ENCODE peak calls at places on chromosome 1, in eight cellular contexts. One of them, this sample, is unnamed.

GRCh38 chr1:82124987-82125638 is 324.4 kb downstream of the ADGRL2 start:
- DNase-seq in neural progenitor cell: peak; percentile 45
- DNase-seq in H1: no peak
- DNase-seq in left lung: no peak
- DNase-seq in PC-3: no peak
- DNase-seq in body of pancreas: no peak
- DNase-seq in pancreas: no peak
- DNase-seq in testis: no peak
- DNase-seq in this sample: no peak

GRCh38 chr1:110176299-110176956 is 26.1 kb downstream of the SLC6A17 start:
- DNase-seq in neural progenitor cell: no peak
- DNase-seq in H1: no peak
- DNase-seq in left lung: no peak
- DNase-seq in PC-3: no peak
- DNase-seq in body of pancreas: peak; percentile 63
- DNase-seq in pancreas: no peak
- DNase-seq in testis: peak; percentile 51
- DNase-seq in this sample: no peak

GRCh38 chr1:21468597-21468996 is 28.7 kb downstream of the NBPF3 start:
- DNase-seq in neural progenitor cell: peak; percentile 59
- DNase-seq in H1: peak; percentile 80
- DNase-seq in left lung: no peak
- DNase-seq in PC-3: peak; percentile 17
- DNase-seq in body of pancreas: peak; percentile 51
- DNase-seq in pancreas: no peak
- DNase-seq in testis: no peak
- DNase-seq in this sample: no peak

GRCh38 chr1:102098536-102098935 is 101.8 kb upstream of the OLFM3 start:
- DNase-seq in neural progenitor cell: no peak
- DNase-seq in H1: no peak
- DNase-seq in left lung: no peak
- DNase-seq in PC-3: peak; percentile 58
- DNase-seq in body of pancreas: no peak
- DNase-seq in pancreas: no peak
- DNase-seq in testis: no peak
- DNase-seq in this sample: no peak

GRCh38 chr1:55284856-55285255 is 69.7 kb upstream of the USP24 start:
- DNase-seq in neural progenitor cell: peak; percentile 61
- DNase-seq in H1: no peak
- DNase-seq in left lung: no peak
- DNase-seq in PC-3: peak; percentile 67
- DNase-seq in body of pancreas: peak; percentile 35
- DNase-seq in pancreas: no peak
- DNase-seq in testis: peak; percentile 55
- DNase-seq in this sample: peak; percentile 23

GRCh38 chr1:244269169-244269568 is 182.5 kb downstream of the ADSS2 start:
- DNase-seq in neural progenitor cell: no peak
- DNase-seq in H1: no peak
- DNase-seq in left lung: no peak
- DNase-seq in PC-3: no peak
- DNase-seq in body of pancreas: no peak
- DNase-seq in pancreas: no peak
- DNase-seq in testis: no peak
- DNase-seq in this sample: no peak

GRCh38 chr1:11650331-11650991 is 3.8 kb downstream of the FBXO2 start:
- DNase-seq in neural progenitor cell: peak; percentile 90
- DNase-seq in H1: peak; percentile 84
- DNase-seq in left lung: peak; percentile 84
- DNase-seq in PC-3: peak; percentile 75
- DNase-seq in body of pancreas: peak; percentile 95
- DNase-seq in pancreas: peak; percentile 97
- DNase-seq in testis: peak; percentile 84
- DNase-seq in this sample: peak; percentile 40

GRCh38 chr1:89259283-89259971 is 13.2 kb downstream of the GBP5 start:
- DNase-seq in neural progenitor cell: no peak
- DNase-seq in H1: no peak
- DNase-seq in left lung: no peak
- DNase-seq in PC-3: no peak
- DNase-seq in body of pancreas: no peak
- DNase-seq in pancreas: no peak
- DNase-seq in testis: no peak
- DNase-seq in this sample: no peak

GRCh38 chr1:243501002-243501401 is 245.2 kb downstream of the SDCCAG8 start:
- DNase-seq in neural progenitor cell: no peak
- DNase-seq in H1: no peak
- DNase-seq in left lung: no peak
- DNase-seq in PC-3: peak; percentile 38
- DNase-seq in body of pancreas: no peak
- DNase-seq in pancreas: no peak
- DNase-seq in testis: no peak
- DNase-seq in this sample: no peak

GRCh38 chr1:26574018-26574417 is 44.5 kb downstream of the RPS6KA1 start:
- DNase-seq in neural progenitor cell: no peak
- DNase-seq in H1: no peak
- DNase-seq in left lung: no peak
- DNase-seq in PC-3: no peak
- DNase-seq in body of pancreas: no peak
- DNase-seq in pancreas: peak; percentile 64
- DNase-seq in testis: no peak
- DNase-seq in this sample: no peak

GRCh38 chr1:246081138-246081702 is 425.9 kb downstream of the SMYD3 start:
- DNase-seq in neural progenitor cell: no peak
- DNase-seq in H1: no peak
- DNase-seq in left lung: no peak
- DNase-seq in PC-3: no peak
- DNase-seq in body of pancreas: no peak
- DNase-seq in pancreas: no peak
- DNase-seq in testis: no peak
- DNase-seq in this sample: no peak

GRCh38 chr1:101235696-101236545 is 898 bp upstream of the S1PR1 start:
- DNase-seq in neural progenitor cell: peak; percentile 78
- DNase-seq in H1: peak; percentile 71
- DNase-seq in left lung: peak; percentile 42
- DNase-seq in PC-3: peak; percentile 64
- DNase-seq in body of pancreas: peak; percentile 41
- DNase-seq in pancreas: peak; percentile 75
- DNase-seq in testis: peak; percentile 48
- DNase-seq in this sample: no peak

GRCh38 chr1:17441265-17441992 is 2.0 kb upstream of the RCC2 start:
- DNase-seq in neural progenitor cell: peak; percentile 48
- DNase-seq in H1: no peak
- DNase-seq in left lung: no peak
- DNase-seq in PC-3: peak; percentile 78
- DNase-seq in body of pancreas: no peak
- DNase-seq in pancreas: peak; percentile 9
- DNase-seq in testis: no peak
- DNase-seq in this sample: peak; percentile 36

GRCh38 chr1:201023517-201023902 is at the start of gene KIF21B:
- DNase-seq in neural progenitor cell: peak; percentile 96
- DNase-seq in H1: peak; percentile 92
- DNase-seq in left lung: peak; percentile 85
- DNase-seq in PC-3: peak; percentile 52
- DNase-seq in body of pancreas: peak; percentile 90
- DNase-seq in pancreas: peak; percentile 91
- DNase-seq in testis: peak; percentile 90
- DNase-seq in this sample: peak; percentile 82

GRCh38 chr1:168488153-168488552 is 55.6 kb downstream of the XCL2 start:
- DNase-seq in neural progenitor cell: no peak
- DNase-seq in H1: no peak
- DNase-seq in left lung: no peak
- DNase-seq in PC-3: peak; percentile 48
- DNase-seq in body of pancreas: peak; percentile 61
- DNase-seq in pancreas: no peak
- DNase-seq in testis: peak; percentile 61
- DNase-seq in this sample: no peak

GRCh38 chr1:74180490-74180889 is 17.5 kb downstream of the LRRIQ3 start:
- DNase-seq in neural progenitor cell: no peak
- DNase-seq in H1: no peak
- DNase-seq in left lung: no peak
- DNase-seq in PC-3: no peak
- DNase-seq in body of pancreas: no peak
- DNase-seq in pancreas: no peak
- DNase-seq in testis: no peak
- DNase-seq in this sample: no peak

GRCh38 chr1:53298163-53298685 is 29.6 kb downstream of the LRP8 start:
- DNase-seq in neural progenitor cell: no peak
- DNase-seq in H1: no peak
- DNase-seq in left lung: no peak
- DNase-seq in PC-3: no peak
- DNase-seq in body of pancreas: no peak
- DNase-seq in pancreas: no peak
- DNase-seq in testis: no peak
- DNase-seq in this sample: no peak

GRCh38 chr1:67404212-67404620 is 26.0 kb downstream of the SERBP1 start:
- DNase-seq in neural progenitor cell: no peak
- DNase-seq in H1: no peak
- DNase-seq in left lung: no peak
- DNase-seq in PC-3: no peak
- DNase-seq in body of pancreas: no peak
- DNase-seq in pancreas: no peak
- DNase-seq in testis: no peak
- DNase-seq in this sample: no peak

GRCh38 chr1:235919127-235919796 is 52.6 kb upstream of the LYST start:
- DNase-seq in neural progenitor cell: no peak
- DNase-seq in H1: no peak
- DNase-seq in left lung: no peak
- DNase-seq in PC-3: no peak
- DNase-seq in body of pancreas: no peak
- DNase-seq in pancreas: no peak
- DNase-seq in testis: no peak
- DNase-seq in this sample: no peak

GRCh38 chr1:235918032-235918431 is 51.3 kb upstream of the LYST start:
- DNase-seq in neural progenitor cell: no peak
- DNase-seq in H1: no peak
- DNase-seq in left lung: no peak
- DNase-seq in PC-3: no peak
- DNase-seq in body of pancreas: no peak
- DNase-seq in pancreas: no peak
- DNase-seq in testis: no peak
- DNase-seq in this sample: no peak

GRCh38 chr1:235918481-235918880 is 51.8 kb upstream of the LYST start:
- DNase-seq in neural progenitor cell: no peak
- DNase-seq in H1: no peak
- DNase-seq in left lung: no peak
- DNase-seq in PC-3: no peak
- DNase-seq in body of pancreas: no peak
- DNase-seq in pancreas: no peak
- DNase-seq in testis: no peak
- DNase-seq in this sample: no peak

GRCh38 chr1:235920596-235921375 is 54.1 kb upstream of the LYST start:
- DNase-seq in neural progenitor cell: no peak
- DNase-seq in H1: no peak
- DNase-seq in left lung: no peak
- DNase-seq in PC-3: no peak
- DNase-seq in body of pancreas: no peak
- DNase-seq in pancreas: no peak
- DNase-seq in testis: no peak
- DNase-seq in this sample: no peak

DNA sequence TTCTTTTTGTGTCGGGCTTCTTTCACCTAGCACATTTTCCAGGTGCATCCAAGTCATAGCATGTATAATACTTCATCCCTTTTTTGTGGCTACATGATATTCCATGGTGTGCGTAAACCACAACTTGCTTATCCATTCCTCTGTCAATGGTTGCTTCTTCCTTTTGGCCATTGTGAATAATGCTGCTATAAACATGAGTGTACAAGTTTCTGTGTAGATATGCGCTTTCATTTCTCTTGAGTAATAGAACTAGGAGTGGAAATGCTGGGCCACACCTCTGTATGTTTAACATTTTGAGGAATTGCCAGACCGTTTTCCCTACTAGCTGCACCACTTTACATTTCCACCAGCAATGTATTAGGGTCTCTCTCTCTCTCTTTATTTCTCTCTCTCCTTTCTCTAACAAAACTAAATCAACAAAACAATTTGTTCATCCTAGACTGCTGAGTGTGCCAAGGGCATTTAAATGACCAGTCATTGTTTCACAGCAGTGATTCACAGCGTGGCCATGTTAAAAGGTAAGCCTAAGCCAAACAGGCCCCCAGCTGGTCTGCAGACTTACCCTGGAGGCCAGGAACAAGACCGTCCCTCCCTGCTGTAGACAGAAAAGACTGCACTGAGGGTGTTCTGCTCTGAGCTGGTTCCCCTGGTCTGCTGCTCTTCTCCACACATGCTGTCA is 53.2 kb upstream of the LYST start:
- DNase-seq in neural progenitor cell: peak; percentile 49
- DNase-seq in H1: no peak
- DNase-seq in left lung: no peak
- DNase-seq in PC-3: peak; percentile 89
- DNase-seq in body of pancreas: no peak
- DNase-seq in pancreas: no peak
- DNase-seq in testis: no peak
- DNase-seq in this sample: no peak
- H3K27ac ChIP-seq in neural progenitor cell: no peak overlapping the region
- H3K27ac ChIP-seq in H1: no peak overlapping the region
- H3K27ac ChIP-seq in left lung: peak overlapping the region; percentile 54
- H3K27ac ChIP-seq in PC-3: peak overlapping the region; percentile 94
- H3K27ac ChIP-seq in body of pancreas: no peak overlapping the region
- H3K27ac ChIP-seq in pancreas: no peak overlapping the region
- H3K27ac ChIP-seq in testis: no peak overlapping the region
- H3K27ac ChIP-seq in this sample: no peak overlapping the region

GRCh38 chr1:203374023-203374422 is 23.1 kb upstream of the FMOD start:
- DNase-seq in neural progenitor cell: no peak
- DNase-seq in H1: no peak
- DNase-seq in left lung: no peak
- DNase-seq in PC-3: no peak
- DNase-seq in body of pancreas: no peak
- DNase-seq in pancreas: no peak
- DNase-seq in testis: no peak
- DNase-seq in this sample: no peak
- H3K27ac ChIP-seq in neural progenitor cell: no peak overlapping the region
- H3K27ac ChIP-seq in H1: no peak overlapping the region
- H3K27ac ChIP-seq in left lung: no peak overlapping the region
- H3K27ac ChIP-seq in PC-3: no peak overlapping the region
- H3K27ac ChIP-seq in body of pancreas: no peak overlapping the region
- H3K27ac ChIP-seq in pancreas: no peak overlapping the region
- H3K27ac ChIP-seq in testis: peak overlapping the region; percentile 41
- H3K27ac ChIP-seq in this sample: no peak overlapping the region

GRCh38 chr1:230375149-230375548 is 51.0 kb downstream of the PGBD5 start:
- DNase-seq in neural progenitor cell: no peak
- DNase-seq in H1: no peak
- DNase-seq in left lung: no peak
- DNase-seq in PC-3: no peak
- DNase-seq in body of pancreas: no peak
- DNase-seq in pancreas: no peak
- DNase-seq in testis: no peak
- DNase-seq in this sample: no peak
- H3K27ac ChIP-seq in neural progenitor cell: peak overlapping the region; percentile 52
- H3K27ac ChIP-seq in H1: no peak overlapping the region
- H3K27ac ChIP-seq in left lung: no peak overlapping the region
- H3K27ac ChIP-seq in PC-3: no peak overlapping the region
- H3K27ac ChIP-seq in body of pancreas: no peak overlapping the region
- H3K27ac ChIP-seq in pancreas: no peak overlapping the region
- H3K27ac ChIP-seq in testis: no peak overlapping the region
- H3K27ac ChIP-seq in this sample: peak overlapping the region; percentile 82

DNA sequence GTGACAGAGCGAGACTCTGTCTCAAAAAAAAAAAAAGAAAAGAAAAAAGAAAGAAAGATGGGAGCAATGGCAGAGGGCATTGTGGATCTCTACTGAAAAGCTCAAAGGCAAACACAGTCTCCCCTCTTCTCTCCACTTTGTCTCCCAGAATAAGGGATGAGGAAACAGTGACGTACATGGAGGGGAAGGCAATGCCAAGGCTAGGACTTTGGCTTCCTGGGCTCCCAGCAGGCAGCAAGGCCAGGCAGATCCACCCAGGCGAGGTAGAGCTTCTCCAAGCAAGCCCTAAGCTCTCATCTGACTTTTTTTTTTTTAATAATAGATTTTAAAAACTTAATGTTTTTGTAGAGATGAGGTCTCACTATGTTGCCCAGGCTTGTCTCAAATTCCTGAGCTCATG is 4.6 kb downstream of the ARHGEF2 start:
- DNase-seq in neural progenitor cell: no peak
- DNase-seq in H1: no peak
- DNase-seq in left lung: no peak
- DNase-seq in PC-3: no peak
- DNase-seq in body of pancreas: no peak
- DNase-seq in pancreas: no peak
- DNase-seq in testis: no peak
- DNase-seq in this sample: no peak
- H3K27ac ChIP-seq in neural progenitor cell: no peak overlapping the region
- H3K27ac ChIP-seq in H1: no peak overlapping the region
- H3K27ac ChIP-seq in left lung: peak overlapping the region; percentile 92
- H3K27ac ChIP-seq in PC-3: no peak overlapping the region
- H3K27ac ChIP-seq in body of pancreas: peak overlapping the region; percentile 92
- H3K27ac ChIP-seq in pancreas: peak overlapping the region; percentile 85
- H3K27ac ChIP-seq in testis: no peak overlapping the region
- H3K27ac ChIP-seq in this sample: peak overlapping the region; percentile 99